ENCODE peak calls at places on chromosomes 7 and 10, in four cellular contexts. D is neural crest cell, V is WERI-Rb-1, X is astrocyte of the cerebellum. H is an unnamed sample.

GRCh38 chr10:24086737-24087136 is 122.2 kb upstream of the KIAA1217 start:
- DNase-seq in D (no peak), V (no peak), X (no peak), H (no peak)

GRCh38 chr10:22479419-22479818 is 134.1 kb downstream of the SPAG6 start:
- DNase-seq in D (no peak), V (no peak), X (no peak), H (no peak)

GRCh38 chr10:109282510-109282909 is 640.8 kb downstream of the XPNPEP1 start:
- DNase-seq in D (no peak), V (no peak), X (peak), H (no peak)

GRCh38 chr10:103168436-103168835 is 24.6 kb downstream of the NT5C2 start:
- DNase-seq in D (no peak), V (no peak), X (no peak), H (no peak)

GRCh38 chr10:75402486-75403143 is 1.1 kb upstream of the ZNF503 start:
- DNase-seq in D (peak), V (peak), X (no peak), H (no peak)

GRCh38 chr10:33109788-33110469 is 151.9 kb upstream of the ITGB1 start:
- DNase-seq in D (no peak), V (no peak), X (no peak), H (no peak)

GRCh38 chr10:77550378-77550777 is 87.2 kb downstream of the KCNMA1 start:
- DNase-seq in D (no peak), V (no peak), X (no peak), H (peak)

GRCh38 chr7:5232485-5232837 is 42.4 kb downstream of the WIPI2 start:
- DNase-seq in D (no peak), V (no peak), X (no peak), H (no peak)

GRCh38 chr10:24463683-24464426 is 254.9 kb downstream of the KIAA1217 start:
- DNase-seq in D (no peak), V (no peak), X (peak), H (no peak)

GRCh38 chr10:110404825-110405224 is 92.9 kb upstream of the DUSP5 start:
- DNase-seq in D (no peak), V (no peak), X (no peak), H (no peak)

GRCh38 chr10:17227367-17228080 is 517 bp upstream of the VIM start:
- DNase-seq in D (no peak), V (no peak), X (no peak), H (no peak)

GRCh38 chr7:101856488-101857357 is 39.3 kb downstream of the CUX1 start:
- DNase-seq in D (no peak), V (no peak), X (no peak), H (peak)

GRCh38 chr7:106063039-106063438 is 49.1 kb downstream of the SYPL1 start:
- DNase-seq in D (no peak), V (no peak), X (no peak), H (no peak)

GRCh38 chr7:104410742-104411141 is 82.3 kb downstream of the LHFPL3 start:
- DNase-seq in D (no peak), V (no peak), X (no peak), H (no peak)

GRCh38 chr7:78751253-78751652 is 702.2 kb downstream of the MAGI2 start:
- DNase-seq in D (no peak), V (no peak), X (no peak), H (no peak)

GRCh38 chr10:115001506-115002381 is 63.7 kb downstream of the TRUB1 start:
- DNase-seq in D (no peak), V (no peak), X (no peak), H (no peak)

GRCh38 chr7:132964886-132965285 is 117.0 kb downstream of the CHCHD3 start:
- DNase-seq in D (no peak), V (no peak), X (no peak), H (no peak)

GRCh38 chr7:70712942-70713341 is 419.0 kb upstream of the GALNT17 start:
- DNase-seq in D (no peak), V (no peak), X (no peak), H (no peak)

GRCh38 chr7:69882269-69882668 is 284.0 kb downstream of the AUTS2 start:
- DNase-seq in D (no peak), V (no peak), X (no peak), H (no peak)

GRCh38 chr7:30303312-30304039 is 19.1 kb downstream of the ZNRF2 start:
- DNase-seq in D (no peak), V (no peak), X (no peak), H (no peak)

GRCh38 chr7:70312336-70312735 is 714.1 kb downstream of the AUTS2 start:
- DNase-seq in D (no peak), V (no peak), X (no peak), H (no peak)

GRCh38 chr7:47573758-47574472 is 8.0 kb downstream of the TNS3 start:
- DNase-seq in D (no peak), V (no peak), X (peak), H (peak)

GRCh38 chr10:122267849-122268737 is 3.0 kb upstream of the BTBD16 start:
- DNase-seq in D (peak), V (peak), X (no peak), H (peak)

GRCh38 chr7:47266799-47267198 is 315.1 kb downstream of the TNS3 start:
- DNase-seq in D (no peak), V (no peak), X (no peak), H (no peak)

GRCh38 chr7:85184599-85185354 is 2.1 kb downstream of the SEMA3D start:
- DNase-seq in D (peak), V (peak), X (no peak), H (peak)

GRCh38 chr10:128017825-128018224 is 108.4 kb downstream of the MKI67 start:
- DNase-seq in D (no peak), V (no peak), X (no peak), H (no peak)

GRCh38 chr7:113367187-113367586 is 248.8 kb upstream of the SMIM30 start:
- DNase-seq in D (no peak), V (no peak), X (peak), H (no peak)

GRCh38 chr7:6392712-6393666 is 54.8 kb downstream of the DAGLB start:
- DNase-seq in D (no peak), V (no peak), X (no peak), H (no peak)

GRCh38 chr10:120727001-120727400 is 124.2 kb upstream of the WDR11 start:
- DNase-seq in D (no peak), V (no peak), X (no peak), H (no peak)

GRCh38 chr10:85658518-85658917 is 708.1 kb downstream of the GRID1 start:
- DNase-seq in D (no peak), V (no peak), X (no peak), H (no peak)

GRCh38 chr7:120014920-120015465 is 258.0 kb upstream of the KCND2 start:
- DNase-seq in D (no peak), V (no peak), X (peak), H (no peak)

GRCh38 chr10:109922976-109923921 is at the start of gene XPNPEP1:
- DNase-seq in D (peak), V (peak), X (peak), H (peak)

GRCh38 chr10:5496261-5497250 is 2.8 kb downstream of the CALML5 start:
- DNase-seq in D (no peak), V (no peak), X (no peak), H (no peak)

GRCh38 chr7:55172161-55172560 is 153.3 kb downstream of the EGFR start:
- DNase-seq in D (no peak), V (no peak), X (no peak), H (no peak)

GRCh38 chr10:103281753-103282152 is 4.8 kb downstream of the INA start:
- DNase-seq in D (peak), V (peak), X (no peak), H (peak)

GRCh38 chr7:36090976-36091375 is 62.1 kb upstream of the EEPD1 start:
- DNase-seq in D (no peak), V (no peak), X (no peak), H (no peak)

GRCh38 chr7:44284216-44284615 is 41.2 kb downstream of the CAMK2B start:
- DNase-seq in D (no peak), V (peak), X (no peak), H (peak)

GRCh38 chr10:61592581-61592980 is 70.1 kb upstream of the CABCOCO1 start:
- DNase-seq in D (no peak), V (peak), X (no peak), H (peak)
- TF ChIP-seq CTCF in D (peak), V (peak), X (no peak), H (peak)

GRCh38 chr10:89643431-89643811 is 1.6 kb downstream of the PANK1 start:
- DNase-seq in D (no peak), V (no peak), X (no peak), H (no peak)

GRCh38 chr10:89644691-89644966 is 413 bp downstream of the PANK1 start:
- DNase-seq in D (no peak), V (no peak), X (no peak), H (peak)

GRCh38 chr10:89644967-89645741 is at the start of gene PANK1:
- DNase-seq in D (peak), V (peak), X (peak), H (peak)

GRCh38 chr10:89645742-89646172 is 715 bp upstream of the PANK1 start:
- DNase-seq in D (no peak), V (no peak), X (no peak), H (no peak)

DNA sequence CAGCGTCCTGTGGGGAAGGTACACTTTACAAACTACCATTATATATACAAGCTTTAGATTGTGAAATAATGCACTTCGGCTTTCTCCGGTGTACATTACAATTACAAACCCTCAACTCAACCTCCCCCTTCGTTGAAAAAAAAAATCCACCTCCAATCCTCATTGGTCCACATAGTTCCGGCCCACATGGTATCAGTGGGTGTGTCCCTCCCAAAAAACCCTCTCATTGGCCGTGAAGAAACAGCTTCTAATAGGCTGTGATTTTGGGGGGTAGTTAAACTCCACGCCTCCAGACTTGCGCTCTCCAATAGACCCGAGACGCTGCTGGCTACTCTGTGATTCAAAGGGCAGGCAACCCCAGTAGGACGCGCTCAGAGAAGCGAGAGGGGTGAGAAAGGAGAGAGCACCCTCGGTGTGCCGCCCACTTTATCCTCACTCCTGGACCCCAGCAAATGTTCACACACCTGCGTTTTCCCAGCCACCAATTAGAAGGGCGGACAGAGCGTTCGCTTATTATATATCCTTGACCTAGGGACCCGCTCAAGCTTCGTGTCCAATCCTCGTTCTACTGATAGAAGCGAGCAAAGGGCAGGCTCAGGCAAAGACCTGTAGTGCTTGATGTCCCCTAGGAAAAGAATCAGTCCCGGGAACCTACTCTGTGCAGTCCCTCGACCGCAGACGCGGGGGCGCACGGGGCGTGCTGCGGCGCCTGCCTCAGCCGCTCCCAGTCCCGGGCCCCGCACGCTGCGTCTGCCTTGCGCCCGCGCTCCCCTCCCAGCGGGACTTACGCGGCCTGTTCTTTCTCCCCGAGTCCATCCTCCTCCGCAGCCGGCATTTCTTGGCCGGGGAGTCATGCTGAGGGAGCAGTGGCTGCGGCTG is 991 bp downstream of the PANK1 start:
- DNase-seq in D (peak), V (peak), X (peak), H (peak)
- TF ChIP-seq CTCF in D (no peak), V (no peak), X (no peak), H (no peak)

GRCh38 chr7:153675141-153675540 is 377.1 kb upstream of the DPP6 start:
- DNase-seq in D (no peak), V (no peak), X (no peak), H (no peak)
- TF ChIP-seq CTCF in D (no peak), V (no peak), X (no peak), H (no peak)

DNA sequence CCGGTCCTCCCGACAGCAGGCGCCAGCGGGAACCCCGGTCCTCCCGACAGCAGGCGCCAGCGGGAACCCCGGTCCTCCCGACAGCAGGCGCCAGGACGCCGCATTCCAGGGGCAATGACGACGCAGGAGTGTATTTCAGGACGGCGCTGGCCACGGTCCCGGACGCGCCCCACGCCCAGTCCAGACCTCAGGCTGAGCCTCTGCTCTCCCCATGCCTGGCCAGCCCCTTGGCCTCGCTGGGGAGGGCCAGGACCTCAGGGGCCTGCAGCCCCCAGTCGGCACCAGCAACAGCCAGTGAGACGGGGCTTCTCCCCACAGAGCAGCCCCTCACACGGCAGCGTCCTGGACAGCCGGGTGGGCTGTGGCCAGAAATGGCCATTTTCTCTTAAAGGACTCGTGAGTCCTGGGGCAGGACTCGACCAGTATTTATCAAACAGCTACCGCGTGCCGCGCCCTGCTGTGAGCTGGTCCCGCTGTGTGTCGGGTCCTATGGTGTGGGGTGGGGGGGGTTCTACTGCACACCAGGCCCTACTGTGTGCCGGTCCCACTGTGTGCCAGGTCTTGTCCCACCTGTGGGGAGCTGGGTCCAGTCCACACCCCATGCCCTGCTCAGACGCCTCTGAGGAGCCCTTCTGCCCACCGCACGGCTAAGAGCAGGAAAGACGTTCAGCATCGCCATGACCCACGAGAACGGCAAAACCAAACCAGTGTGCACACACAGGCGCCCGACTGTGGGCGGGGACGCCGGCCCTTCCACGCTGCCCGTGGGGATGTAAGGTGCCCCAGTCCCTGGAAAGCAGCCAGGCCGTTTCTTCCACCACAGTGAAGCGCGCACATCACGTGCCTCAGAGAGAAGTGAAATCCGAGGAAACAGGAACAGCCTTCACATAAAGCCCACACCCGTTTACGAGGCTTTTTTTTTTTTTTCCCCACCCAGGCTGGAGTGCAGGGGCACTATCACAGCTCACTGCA is 33.3 kb downstream of the GET4 start:
- DNase-seq in D (no peak), V (no peak), X (no peak), H (no peak)
- TF ChIP-seq CTCF in D (no peak), V (no peak), X (no peak), H (no peak)

DNA sequence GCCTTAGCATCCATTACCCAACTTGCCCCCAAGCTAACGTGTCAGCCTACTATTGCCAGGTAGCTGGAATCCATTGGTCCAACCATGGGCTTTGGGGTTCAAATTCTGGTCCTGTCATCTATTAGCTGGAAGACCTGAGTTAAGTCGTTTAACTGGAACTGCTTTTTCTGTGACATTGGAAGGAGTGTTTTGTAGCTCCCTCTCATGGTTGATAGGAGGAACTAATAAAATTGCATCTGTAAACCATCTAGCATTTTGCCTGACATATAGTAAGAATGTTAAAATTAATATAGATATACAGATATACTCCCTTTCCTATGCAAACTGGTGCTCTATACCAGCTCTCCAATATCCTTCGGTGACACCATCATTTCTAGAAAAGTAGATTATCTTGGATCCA is 23.8 kb upstream of the SLF2 start:
- DNase-seq in D (no peak), V (no peak), X (no peak), H (no peak)
- TF ChIP-seq CTCF in D (peak), V (no peak), X (no peak), H (peak)

H was measured in BE2C.